ENCODE peak calls at places on chromosomes 5 and 9, in ten cellular contexts. E is BJ; B is neural progenitor cell; J is lower lobe of right lung; K is Right ventricle myocardium superior; C is hepatic stellate cell; Y is NCI-H1930; W is nucleus accumbens; R is activated naive CD4-positive, alpha-beta T cell treated with anti-CD3 and anti-CD28 coated beads for 36 hours; Q is activated naive CD8-positive, alpha-beta T cell treated with anti-CD3 and anti-CD28 coated beads, Interleukin-2, amount 10 ng/mL, durations not matched to agents 7 days and 5 days. D is an unnamed sample.

GRCh38 chr5:124403281-124403680 is 343.2 kb downstream of the ZNF608 start:
- DNase-seq in E (no peak), B (no peak), J (no peak), K (no peak), C (no peak), Y (no peak), W (no peak), R (no peak), Q (no peak), D (no peak)

GRCh38 chr5:1383344-1383743 is 38.4 kb upstream of the CLPTM1L start:
- DNase-seq in E (no peak), B (no peak), J (no peak), K (no peak), C (no peak), Y (no peak), W (no peak), R (no peak), Q (no peak), D (no peak)

GRCh38 chr9:72150653-72151052 is 1.4 kb downstream of the GDA start:
- DNase-seq in E (no peak), B (no peak), J (no peak), K (no peak), C (no peak), Y (no peak), W (no peak), R (no peak), Q (no peak), D (no peak)

GRCh38 chr9:137422668-137423000 is 328 bp downstream of the EXD3 start:
- DNase-seq in E (no peak), B (peak; percentile 69), J (peak; percentile 63), K (peak; percentile 53), C (no peak), Y (no peak), W (no peak), R (peak; percentile 33), Q (no peak), D (peak; percentile 60)

GRCh38 chr5:82222597-82223574 is 55.3 kb downstream of the RPS23 start:
- DNase-seq in E (no peak), B (no peak), J (no peak), K (no peak), C (no peak), Y (no peak), W (no peak), R (no peak), Q (no peak), D (no peak)

GRCh38 chr5:65440456-65440855 is 41.3 kb downstream of the ADAMTS6 start:
- DNase-seq in E (no peak), B (no peak), J (no peak), K (no peak), C (no peak), Y (peak; percentile 6), W (no peak), R (no peak), Q (no peak), D (no peak)

GRCh38 chr9:72734631-72735030 is 213.2 kb downstream of the TMC1 start:
- DNase-seq in E (no peak), B (no peak), J (no peak), K (no peak), C (no peak), Y (no peak), W (no peak), R (no peak), Q (no peak), D (no peak)

GRCh38 chr5:152499816-152500575 is 94.9 kb upstream of the NMUR2 start:
- DNase-seq in E (no peak), B (no peak), J (no peak), K (no peak), C (no peak), Y (no peak), W (no peak), R (no peak), Q (no peak), D (no peak)

GRCh38 chr5:176952531-176953193 is 53.5 kb upstream of the HK3 start:
- DNase-seq in E (no peak), B (no peak), J (no peak), K (no peak), C (no peak), Y (no peak), W (no peak), R (no peak), Q (no peak), D (no peak)

GRCh38 chr9:21854594-21854993 is 52.2 kb downstream of the MTAP start:
- DNase-seq in E (no peak), B (peak; percentile 51), J (peak; percentile 55), K (no peak), C (no peak), Y (no peak), W (no peak), R (no peak), Q (no peak), D (peak; percentile 63)

GRCh38 chr5:170571331-170571731 is 67.5 kb downstream of the KCNIP1 start:
- DNase-seq in E (no peak), B (no peak), J (no peak), K (no peak), C (no peak), Y (no peak), W (no peak), R (no peak), Q (no peak), D (no peak)